ENCODE peak calls at places on chromosomes 16 and 17, in nine cellular contexts. One of them, this sample, is unnamed.

GRCh38 chr17:31582151-31582907 is 190.9 kb downstream of the RAB11FIP4 start:
- DNase-seq in stimulated activated CD4-positive, alpha-beta T cell treated with anti-CD3 and anti-CD28 coated beads, Interleukin-1b, Interleukin-23, amount 100 ng/mL, for 24 hours: no peak
- DNase-seq in stimulated activated CD8-positive, alpha-beta memory T cell treated with anti-CD3 and anti-CD28 coated beads, Interleukin-15, amount 100 ng/mL, for 4 hours: no peak
- DNase-seq in C1 segment of cervical spinal cord: no peak
- DNase-seq in A673: no peak
- DNase-seq in memory B cell: no peak
- DNase-seq in H1: no peak
- DNase-seq in naive thymus-derived CD4-positive, alpha-beta T cell: no peak
- DNase-seq in BJ: no peak
- DNase-seq in this sample: no peak

GRCh38 chr16:30523768-30524574 is 2.4 kb downstream of the ZNF768 start:
- DNase-seq in stimulated activated CD4-positive, alpha-beta T cell treated with anti-CD3 and anti-CD28 coated beads, Interleukin-1b, Interleukin-23, amount 100 ng/mL, for 24 hours: no peak
- DNase-seq in memory B cell: no peak
- DNase-seq in BJ: no peak
- DNase-seq in H1: no peak
- DNase-seq in A673: no peak
- DNase-seq in C1 segment of cervical spinal cord: no peak
- DNase-seq in stimulated activated CD8-positive, alpha-beta memory T cell treated with anti-CD3 and anti-CD28 coated beads, Interleukin-15, amount 100 ng/mL, for 4 hours: no peak
- DNase-seq in naive thymus-derived CD4-positive, alpha-beta T cell: no peak
- DNase-seq in this sample: no peak

GRCh38 chr16:84436196-84436595 is 67.9 kb downstream of the ATP2C2 start:
- DNase-seq in stimulated activated CD8-positive, alpha-beta memory T cell treated with anti-CD3 and anti-CD28 coated beads, Interleukin-15, amount 100 ng/mL, for 4 hours: no peak
- DNase-seq in H1: no peak
- DNase-seq in naive thymus-derived CD4-positive, alpha-beta T cell: no peak
- DNase-seq in A673: no peak
- DNase-seq in BJ: no peak
- DNase-seq in stimulated activated CD4-positive, alpha-beta T cell treated with anti-CD3 and anti-CD28 coated beads, Interleukin-1b, Interleukin-23, amount 100 ng/mL, for 24 hours: no peak
- DNase-seq in memory B cell: no peak
- DNase-seq in C1 segment of cervical spinal cord: no peak
- DNase-seq in this sample: no peak

GRCh38 chr17:59332890-59333377 is 1.5 kb downstream of the YPEL2 start:
- DNase-seq in BJ: no peak
- DNase-seq in naive thymus-derived CD4-positive, alpha-beta T cell: no peak
- DNase-seq in memory B cell: no peak
- DNase-seq in stimulated activated CD8-positive, alpha-beta memory T cell treated with anti-CD3 and anti-CD28 coated beads, Interleukin-15, amount 100 ng/mL, for 4 hours: no peak
- DNase-seq in A673: no peak
- DNase-seq in C1 segment of cervical spinal cord: no peak
- DNase-seq in H1: no peak
- DNase-seq in stimulated activated CD4-positive, alpha-beta T cell treated with anti-CD3 and anti-CD28 coated beads, Interleukin-1b, Interleukin-23, amount 100 ng/mL, for 24 hours: no peak
- DNase-seq in this sample: no peak

GRCh38 chr17:57985675-57985974 is 2.4 kb downstream of the VEZF1 start:
- DNase-seq in memory B cell: no peak
- DNase-seq in C1 segment of cervical spinal cord: no peak
- DNase-seq in BJ: no peak
- DNase-seq in A673: peak; percentile 52
- DNase-seq in stimulated activated CD4-positive, alpha-beta T cell treated with anti-CD3 and anti-CD28 coated beads, Interleukin-1b, Interleukin-23, amount 100 ng/mL, for 24 hours: no peak
- DNase-seq in H1: no peak
- DNase-seq in stimulated activated CD8-positive, alpha-beta memory T cell treated with anti-CD3 and anti-CD28 coated beads, Interleukin-15, amount 100 ng/mL, for 4 hours: no peak
- DNase-seq in naive thymus-derived CD4-positive, alpha-beta T cell: no peak
- DNase-seq in this sample: no peak

GRCh38 chr16:74605746-74606520 is 981 bp downstream of the GLG1 start:
- DNase-seq in stimulated activated CD8-positive, alpha-beta memory T cell treated with anti-CD3 and anti-CD28 coated beads, Interleukin-15, amount 100 ng/mL, for 4 hours: no peak
- DNase-seq in BJ: no peak
- DNase-seq in H1: no peak
- DNase-seq in A673: no peak
- DNase-seq in memory B cell: no peak
- DNase-seq in naive thymus-derived CD4-positive, alpha-beta T cell: no peak
- DNase-seq in C1 segment of cervical spinal cord: no peak
- DNase-seq in stimulated activated CD4-positive, alpha-beta T cell treated with anti-CD3 and anti-CD28 coated beads, Interleukin-1b, Interleukin-23, amount 100 ng/mL, for 24 hours: no peak
- DNase-seq in this sample: no peak

GRCh38 chr16:80981103-80981502 is 25.6 kb downstream of the CMC2 start:
- DNase-seq in naive thymus-derived CD4-positive, alpha-beta T cell: no peak
- DNase-seq in A673: no peak
- DNase-seq in C1 segment of cervical spinal cord: no peak
- DNase-seq in H1: no peak
- DNase-seq in stimulated activated CD8-positive, alpha-beta memory T cell treated with anti-CD3 and anti-CD28 coated beads, Interleukin-15, amount 100 ng/mL, for 4 hours: no peak
- DNase-seq in BJ: no peak
- DNase-seq in memory B cell: no peak
- DNase-seq in stimulated activated CD4-positive, alpha-beta T cell treated with anti-CD3 and anti-CD28 coated beads, Interleukin-1b, Interleukin-23, amount 100 ng/mL, for 24 hours: no peak
- DNase-seq in this sample: no peak

GRCh38 chr17:17387017-17387416 is 83.8 kb downstream of the NT5M start:
- DNase-seq in naive thymus-derived CD4-positive, alpha-beta T cell: no peak
- DNase-seq in memory B cell: no peak
- DNase-seq in stimulated activated CD8-positive, alpha-beta memory T cell treated with anti-CD3 and anti-CD28 coated beads, Interleukin-15, amount 100 ng/mL, for 4 hours: no peak
- DNase-seq in stimulated activated CD4-positive, alpha-beta T cell treated with anti-CD3 and anti-CD28 coated beads, Interleukin-1b, Interleukin-23, amount 100 ng/mL, for 24 hours: no peak
- DNase-seq in H1: no peak
- DNase-seq in BJ: no peak
- DNase-seq in A673: no peak
- DNase-seq in C1 segment of cervical spinal cord: no peak
- DNase-seq in this sample: no peak